ENCODE peak calls at places on chromosomes 7 and 10, in six cellular contexts. U is NCI-H748 treated with DMSO at 0.1 percent for 48 hours; M is AML-193; S is activated naive CD4-positive, alpha-beta T cell treated with anti-CD3 and anti-CD28 coated beads, Interleukin-2, amount 50 U/mL, for 72 hours; C is mucosa of descending colon; P is activated CD4-positive, CD25-positive, alpha-beta regulatory T cell treated with anti-CD3 and anti-CD28 coated beads, Interleukin-2, amount 50 U/mL, for 72 hours. Z is an unnamed sample.

GRCh38 chr7:4789194-4790077 is 14.0 kb downstream of the AP5Z1 start:
- DNase-seq in S (no peak), U (no peak), C (no peak), M (no peak), P (no peak), Z (no peak)

GRCh38 chr7:140200102-140200989 is 23.6 kb upstream of the KDM7A start:
- DNase-seq in P (no peak), S (no peak), U (peak), M (no peak), C (peak), Z (no peak)

GRCh38 chr10:124033887-124034218 is 59.5 kb downstream of the CHST15 start:
- DNase-seq in S (no peak), C (no peak), M (no peak), U (no peak), P (no peak), Z (no peak)

GRCh38 chr7:101733713-101734475 is 83.5 kb upstream of the CUX1 start:
- DNase-seq in C (peak), S (no peak), U (peak), M (no peak), P (no peak), Z (peak)

GRCh38 chr7:139753693-139754111 is 24.1 kb downstream of the HIPK2 start:
- DNase-seq in M (no peak), S (no peak), U (no peak), C (peak), P (no peak), Z (peak)

GRCh38 chr10:110176122-110176521 is 31.3 kb upstream of the MXI1 start:
- DNase-seq in M (no peak), C (no peak), U (no peak), P (no peak), S (no peak), Z (no peak)

GRCh38 chr7:99407849-99408346 is 499 bp downstream of the PDAP1 start:
- DNase-seq in S (peak), C (peak), U (peak), P (peak), M (no peak), Z (peak)

GRCh38 chr7:20217193-20217948 is at the start of gene MACC1:
- DNase-seq in U (peak), S (no peak), P (no peak), M (peak), C (peak), Z (peak)

GRCh38 chr7:68238204-68238805 is 1241.7 kb downstream of the TYW1 start:
- DNase-seq in P (no peak), U (no peak), M (no peak), C (no peak), S (no peak), Z (no peak)

GRCh38 chr10:63217120-63217605 is 84.0 kb downstream of the NRBF2 start:
- DNase-seq in M (peak), P (no peak), S (no peak), U (peak), C (peak), Z (no peak)

GRCh38 chr10:34528320-34528719 is 286.8 kb downstream of the PARD3 start:
- DNase-seq in P (no peak), M (no peak), S (no peak), U (no peak), C (no peak), Z (no peak)

GRCh38 chr10:128191847-128192246 is 65.6 kb upstream of the MKI67 start:
- DNase-seq in C (peak), P (no peak), U (peak), M (no peak), S (no peak), Z (no peak)

GRCh38 chr10:101397140-101397539 is 43.2 kb downstream of the BTRC start:
- DNase-seq in M (no peak), P (no peak), C (no peak), S (peak), U (peak), Z (no peak)

GRCh38 chr7:138691166-138691565 is 10.0 kb downstream of the SVOPL start:
- DNase-seq in P (no peak), U (no peak), S (no peak), C (no peak), M (no peak), Z (no peak)

GRCh38 chr10:63896992-63897391 is 375.8 kb downstream of the REEP3 start:
- DNase-seq in U (no peak), S (no peak), M (no peak), P (no peak), C (no peak), Z (no peak)

GRCh38 chr7:150974468-150975391 is 3.4 kb downstream of the KCNH2 start:
- DNase-seq in P (peak), U (peak), M (no peak), S (peak), C (peak), Z (peak)

GRCh38 chr10:2143213-2143882 is 406.0 kb upstream of the ADARB2 start:
- DNase-seq in C (no peak), S (no peak), M (no peak), U (no peak), P (no peak), Z (no peak)

GRCh38 chr7:36473454-36474282 is 84.0 kb downstream of the ANLN start:
- DNase-seq in C (peak), M (peak), U (peak), S (peak), P (no peak), Z (no peak)

GRCh38 chr7:155750255-155751125 is 61.8 kb downstream of the SHH start:
- DNase-seq in P (no peak), U (no peak), C (no peak), M (no peak), S (no peak), Z (no peak)

GRCh38 chr7:27459729-27460048 is 203.0 kb downstream of the HIBADH start:
- DNase-seq in C (no peak), U (no peak), S (no peak), P (no peak), M (no peak), Z (no peak)

GRCh38 chr10:60444494-60445064 is 54.9 kb upstream of the ANK3 start:
- DNase-seq in S (no peak), P (no peak), M (peak), U (peak), C (no peak), Z (no peak)

Z was measured in Peyer's patch.